ENCODE peak calls at places on chromosomes 6 and 20, in four cellular contexts. N is H1, V is SK-N-SH, O is GM12878. Z is an unnamed sample.

GRCh38 chr6:81734500-81735140 is 17.9 kb downstream of the TENT5A start:
- DNase-seq in N (no peak), V (no peak), O (no peak), Z (no peak)

GRCh38 chr20:6622041-6622440 is 145.4 kb upstream of the BMP2 start:
- DNase-seq in N (no peak), V (no peak), O (no peak), Z (no peak)

GRCh38 chr6:47655719-47656595 is 42.4 kb upstream of the ADGRF4 start:
- DNase-seq in N (no peak), V (no peak), O (no peak), Z (no peak)

GRCh38 chr20:58737198-58737597 is 44.6 kb downstream of the NPEPL1 start:
- DNase-seq in N (no peak), O (no peak), V (no peak), Z (no peak)

GRCh38 chr6:74534485-74535211 is 671.2 kb downstream of the COL12A1 start:
- DNase-seq in N (no peak), O (no peak), V (no peak), Z (peak; percentile 99)

GRCh38 chr20:59754551-59754950 is 150.2 kb downstream of the PHACTR3 start:
- DNase-seq in V (no peak), O (no peak), N (no peak), Z (no peak)

GRCh38 chr20:38141154-38141888 is 23.7 kb downstream of the TGM2 start:
- DNase-seq in V (no peak), O (no peak), N (no peak), Z (no peak)

GRCh38 chr6:135871296-135871695 is 19.8 kb downstream of the PDE7B start:
- DNase-seq in V (no peak), N (no peak), O (no peak), Z (no peak)

DNA sequence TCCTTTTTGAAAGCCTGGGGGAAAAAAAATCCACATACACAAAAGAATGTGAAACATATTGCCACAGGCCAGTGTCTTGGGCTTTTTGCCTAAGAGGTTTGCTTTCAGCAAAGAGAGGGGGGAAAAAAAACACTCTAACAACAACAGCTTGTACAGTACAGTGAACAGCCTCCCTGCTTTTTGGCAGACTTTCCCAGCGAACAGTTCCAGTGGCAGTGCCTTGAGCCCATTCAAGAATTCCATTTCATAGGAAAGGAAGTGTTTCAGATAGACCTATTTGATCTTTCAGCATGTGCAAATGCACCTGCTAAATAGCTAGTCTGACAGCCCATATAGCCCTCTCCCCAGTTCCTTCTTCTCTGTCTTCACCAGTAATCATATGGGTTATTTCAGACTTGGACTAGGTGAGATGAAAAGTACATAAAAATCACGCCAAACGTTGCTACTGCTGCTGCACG is 497 bp downstream of the ARHGAP18 start:
- DNase-seq in O (no peak), N (no peak), V (no peak), Z (no peak)
- TF ChIP-seq TCF12 in O (no peak), N (no peak), V (no peak), Z (no peak)

GRCh38 chr20:699342-699741 is 23.7 kb upstream of the SCRT2 start:
- DNase-seq in N (no peak), V (no peak), O (no peak), Z (no peak)
- TF ChIP-seq TCF12 in N (no peak), V (no peak), O (no peak), Z (no peak)

DNA sequence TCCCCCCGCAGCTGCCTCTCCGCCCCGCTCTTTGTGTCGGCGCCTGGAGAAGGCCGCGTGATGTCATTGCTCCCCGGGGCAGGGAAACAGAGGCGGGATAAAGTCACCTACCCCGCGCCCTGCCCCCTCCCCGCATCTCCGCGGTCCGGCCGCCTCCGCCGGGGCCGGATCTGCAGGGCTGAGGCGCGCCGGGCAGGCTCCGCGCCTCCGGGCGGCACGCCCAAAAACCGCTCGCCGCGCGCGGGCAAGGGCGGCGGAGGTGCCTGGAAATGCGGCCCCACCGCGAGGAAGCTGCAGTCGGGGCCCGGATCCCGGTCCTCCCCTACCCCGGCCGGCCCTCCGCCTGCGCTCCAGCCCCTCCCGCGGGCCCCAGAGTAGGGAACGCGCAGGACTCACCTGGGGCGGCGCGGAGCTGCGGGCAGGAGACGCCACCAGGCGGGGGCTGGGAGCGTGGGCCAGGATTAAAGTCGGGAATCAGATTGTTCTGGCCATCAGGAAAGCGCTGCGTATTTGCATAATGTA is at the start of gene FAXC:
- DNase-seq in O (no peak), N (peak; percentile 81), V (peak; percentile 88), Z (peak; percentile 9)
- TF ChIP-seq TCF12 in O (no peak), N (no peak), V (no peak), Z (no peak)

GRCh38 chr6:40719671-40720374 is 132.7 kb upstream of the LRFN2 start:
- DNase-seq in N (peak; percentile 57), V (peak; percentile 56), O (peak; percentile 30), Z (no peak)

GRCh38 chr6:40718401-40718800 is 131.2 kb upstream of the LRFN2 start:
- DNase-seq in N (no peak), V (no peak), O (no peak), Z (no peak)

GRCh38 chr6:40715501-40716403 is 128.6 kb upstream of the LRFN2 start:
- DNase-seq in O (no peak), N (no peak), V (no peak), Z (no peak)

GRCh38 chr6:40714576-40715500 is 127.7 kb upstream of the LRFN2 start:
- DNase-seq in O (no peak), N (no peak), V (no peak), Z (peak; percentile 97)

GRCh38 chr6:40717411-40718057 is 130.4 kb upstream of the LRFN2 start:
- DNase-seq in N (no peak), O (no peak), V (no peak), Z (no peak)
- TF ChIP-seq TCF12 in N (no peak), O (no peak), V (no peak), Z (no peak)

GRCh38 chr6:10297825-10298224 is 117.0 kb downstream of the TFAP2A start:
- DNase-seq in V (no peak), N (no peak), O (no peak), Z (no peak)
- TF ChIP-seq TCF12 in V (no peak), N (no peak), O (no peak), Z (no peak)

DNA sequence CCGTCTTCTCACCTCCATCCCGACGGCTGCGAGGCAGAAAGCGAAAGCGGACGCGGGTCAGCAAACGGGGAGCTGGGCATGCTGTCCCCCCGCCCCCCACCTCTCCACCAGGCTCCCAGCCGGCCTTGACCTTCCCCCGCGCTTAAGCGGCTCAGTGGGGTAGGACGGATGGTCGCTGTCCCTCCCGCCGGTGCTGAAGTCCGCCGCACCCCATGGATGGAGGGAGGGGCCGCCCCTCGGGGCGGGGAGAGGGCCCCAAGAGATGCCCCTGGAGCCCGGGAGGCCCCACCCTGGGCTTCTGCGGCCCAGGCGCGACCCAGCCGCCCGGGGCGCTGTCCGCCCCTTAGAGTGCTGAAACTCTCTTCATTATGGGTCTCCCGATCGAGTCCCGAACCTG is at the start of gene KCNB1:
- DNase-seq in O (no peak), V (peak; percentile 48), N (peak; percentile 96), Z (peak; percentile 59)
- TF ChIP-seq TCF12 in O (no peak), V (no peak), N (no peak), Z (no peak)

DNA sequence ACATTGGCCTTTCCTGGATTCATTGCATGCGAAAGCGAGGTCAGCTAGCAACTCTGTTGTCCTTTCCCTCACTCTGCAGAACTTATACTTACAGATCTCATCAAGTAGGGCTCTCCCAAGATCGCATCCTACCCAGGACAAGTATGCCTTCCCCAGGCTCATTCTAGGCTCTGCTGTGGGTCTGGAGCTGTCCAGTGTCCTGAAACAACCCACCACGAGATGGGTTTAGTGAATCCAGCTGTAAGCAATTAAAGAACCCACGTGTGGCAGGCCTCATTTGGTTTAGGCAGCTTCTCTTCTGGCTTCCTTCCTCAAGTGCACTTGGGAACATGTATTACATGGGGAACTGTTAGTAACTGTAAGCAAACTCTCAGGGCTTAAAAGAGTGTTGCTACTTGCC is 406.5 kb upstream of the CHD6 start:
- DNase-seq in V (no peak), O (no peak), N (peak; percentile 64), Z (no peak)
- TF ChIP-seq TCF12 in V (no peak), O (no peak), N (no peak), Z (no peak)

Z was measured in HepG2.